ENCODE peak calls at places on chromosomes 4 and X, in four cellular contexts. One of them, this sample, is unnamed.
A peak's percentile ranks its signal among the peaks of the same experiment; 100 is the strongest.

GRCh38 chrX:24276011-24276410 is 37.9 kb downstream of the SUPT20HL2 start:
- DNase-seq in lower leg skin: peak; percentile 17
- DNase-seq in psoas muscle: no peak
- DNase-seq in kidney glomerular epithelial cell: no peak
- DNase-seq in this sample: no peak

GRCh38 chr4:154953691-154954090 is 172.6 kb downstream of the RBM46 start:
- DNase-seq in kidney glomerular epithelial cell: no peak
- DNase-seq in lower leg skin: no peak
- DNase-seq in psoas muscle: no peak
- DNase-seq in this sample: no peak

GRCh38 chrX:27767387-27767786 is 40.4 kb upstream of the MAGEB10 start:
- DNase-seq in psoas muscle: no peak
- DNase-seq in lower leg skin: no peak
- DNase-seq in kidney glomerular epithelial cell: no peak
- DNase-seq in this sample: peak; percentile 3

GRCh38 chr4:8771258-8771590 is 100.4 kb downstream of the HMX1 start:
- DNase-seq in lower leg skin: peak; percentile 53
- DNase-seq in psoas muscle: no peak
- DNase-seq in kidney glomerular epithelial cell: no peak
- DNase-seq in this sample: no peak

GRCh38 chr4:6402566-6403399 is 69.6 kb downstream of the PPP2R2C start:
- DNase-seq in lower leg skin: no peak
- DNase-seq in psoas muscle: no peak
- DNase-seq in kidney glomerular epithelial cell: no peak
- DNase-seq in this sample: no peak

GRCh38 chr4:177339794-177340374 is 30.2 kb downstream of the NEIL3 start:
- DNase-seq in lower leg skin: no peak
- DNase-seq in kidney glomerular epithelial cell: peak; percentile 73
- DNase-seq in psoas muscle: no peak
- DNase-seq in this sample: peak; percentile 7

GRCh38 chrX:38811515-38812239 is 10.4 kb downstream of the MID1IP1 start:
- DNase-seq in lower leg skin: no peak
- DNase-seq in psoas muscle: no peak
- DNase-seq in kidney glomerular epithelial cell: peak; percentile 11
- DNase-seq in this sample: no peak

GRCh38 chrX:18640686-18641085 is 31.2 kb downstream of the RS1 start:
- DNase-seq in psoas muscle: no peak
- DNase-seq in kidney glomerular epithelial cell: no peak
- DNase-seq in lower leg skin: no peak
- DNase-seq in this sample: no peak

GRCh38 chrX:86047174-86047991 is at the start of gene CHM:
- DNase-seq in kidney glomerular epithelial cell: no peak
- DNase-seq in psoas muscle: peak; percentile 38
- DNase-seq in lower leg skin: peak; percentile 90
- DNase-seq in this sample: peak; percentile 57

GRCh38 chr4:3530051-3530450 is 2.2 kb downstream of the LRPAP1 start:
- DNase-seq in psoas muscle: no peak
- DNase-seq in kidney glomerular epithelial cell: no peak
- DNase-seq in lower leg skin: peak; percentile 74
- DNase-seq in this sample: no peak